ENCODE peak calls at places on chromosomes 6 and 20, in four cellular contexts. P is B cell, V is lower lobe of right lung, N is progenitor cell of endocrine pancreas. D is an unnamed sample.

GRCh38 chr6:163324928-163325784 is 89.4 kb upstream of the QKI start:
- DNase-seq in N (no peak), V (peak), P (no peak), D (no peak)

GRCh38 chr6:108896111-108896661 is 48.0 kb downstream of the ARMC2 start:
- DNase-seq in N (no peak), P (no peak), V (no peak), D (no peak)

GRCh38 chr20:44309763-44310663 is 989 bp downstream of the FITM2 start:
- DNase-seq in V (no peak), N (no peak), P (no peak), D (no peak)

GRCh38 chr6:7991992-7992815 is 72.0 kb downstream of the BLOC1S5 start:
- DNase-seq in P (no peak), N (no peak), V (no peak), D (no peak)

GRCh38 chr20:40134176-40134575 is 554.9 kb downstream of the MAFB start:
- DNase-seq in P (no peak), N (no peak), V (no peak), D (no peak)

GRCh38 chr6:170434114-170434820 is 118.8 kb downstream of the PSMB1 start:
- DNase-seq in V (no peak), P (no peak), N (no peak), D (no peak)

GRCh38 chr20:16580127-16580526 is 6.9 kb upstream of the KIF16B start:
- DNase-seq in V (no peak), N (no peak), P (no peak), D (no peak)

GRCh38 chr6:17907467-17908229 is 79.8 kb downstream of the KIF13A start:
- DNase-seq in V (peak), N (no peak), P (no peak), D (peak)

GRCh38 chr6:25366785-25367657 is 87.8 kb downstream of the CARMIL1 start:
- DNase-seq in P (no peak), N (no peak), V (no peak), D (no peak)

GRCh38 chr6:148118303-148118702 is 224.3 kb upstream of the SASH1 start:
- DNase-seq in V (no peak), P (no peak), N (no peak), D (no peak)

GRCh38 chr6:26400626-26401025 is 1.4 kb upstream of the BTN3A1 start:
- DNase-seq in V (no peak), P (no peak), N (no peak), D (no peak)

GRCh38 chr6:146670161-146670560 is 71.4 kb downstream of the ADGB start:
- DNase-seq in N (no peak), P (no peak), V (no peak), D (no peak)

GRCh38 chr20:1696521-1697209 is 39.1 kb upstream of the SIRPG start:
- DNase-seq in P (no peak), N (no peak), V (no peak), D (no peak)

GRCh38 chr6:52707963-52708680 is 37.2 kb downstream of the TMEM14A start:
- DNase-seq in N (no peak), V (no peak), P (no peak), D (no peak)

GRCh38 chr20:63896136-63896890 is 1.4 kb downstream of the DNAJC5 start:
- DNase-seq in N (no peak), P (peak), V (peak), D (peak)

GRCh38 chr6:30964075-30964474 is 19.4 kb upstream of the MUC21 start:
- DNase-seq in P (no peak), V (no peak), N (no peak), D (no peak)

GRCh38 chr6:136112262-136112661 is 137.8 kb downstream of the MTFR2 start:
- DNase-seq in V (no peak), N (no peak), P (no peak), D (no peak)

GRCh38 chr6:164569503-164569902 is 739.9 kb downstream of the C6orf118 start:
- DNase-seq in V (no peak), N (no peak), P (no peak), D (no peak)

GRCh38 chr20:12053348-12053747 is 135.7 kb downstream of the BTBD3 start:
- DNase-seq in P (no peak), N (no peak), V (no peak), D (no peak)

GRCh38 chr6:104771258-104771832 is 88.4 kb downstream of the HACE1 start:
- DNase-seq in V (no peak), N (no peak), P (no peak), D (no peak)

GRCh38 chr20:6485376-6485775 is 282.1 kb upstream of the BMP2 start:
- DNase-seq in P (no peak), V (no peak), N (no peak), D (no peak)

GRCh38 chr6:17580518-17581048 is 19.5 kb upstream of the FAM8A1 start:
- DNase-seq in V (peak), N (peak), P (no peak), D (no peak)

GRCh38 chr20:787827-788226 is 19.5 kb upstream of the SLC52A3 start:
- DNase-seq in V (no peak), P (no peak), N (no peak), D (no peak)

GRCh38 chr6:116500969-116501433 is 10.4 kb upstream of the CALHM5 start:
- DNase-seq in N (no peak), P (no peak), V (no peak), D (no peak)

GRCh38 chr20:25031241-25031640 is 26.7 kb downstream of the ACSS1 start:
- DNase-seq in P (no peak), V (no peak), N (no peak), D (no peak)

GRCh38 chr6:56714273-56714672 is 71.6 kb upstream of the DST start:
- DNase-seq in V (no peak), N (no peak), P (no peak), D (no peak)

GRCh38 chr6:90811596-90812226 is 224.8 kb upstream of the MAP3K7 start:
- DNase-seq in P (no peak), V (no peak), N (no peak), D (no peak)

GRCh38 chr6:17714879-17715860 is 8.4 kb upstream of the NUP153 start:
- DNase-seq in N (no peak), V (no peak), P (no peak), D (no peak)

GRCh38 chr6:28940294-28940858 is 16.6 kb upstream of the TRIM27 start:
- DNase-seq in P (peak), N (no peak), V (no peak), D (peak)

GRCh38 chr20:23835716-23836115 is 9.2 kb upstream of the CST2 start:
- DNase-seq in V (no peak), P (no peak), N (no peak), D (no peak)

GRCh38 chr6:33904050-33904827 is 100.4 kb upstream of the MLN start:
- DNase-seq in V (peak), P (no peak), N (no peak), D (peak)

GRCh38 chr20:9040874-9041524 is 27.9 kb upstream of the PLCB4 start:
- DNase-seq in V (no peak), N (no peak), P (no peak), D (no peak)

GRCh38 chr6:64330694-64331309 is 695.2 kb downstream of the PHF3 start:
- DNase-seq in P (no peak), V (peak), N (peak), D (no peak)

GRCh38 chr6:25279748-25280616 is 808 bp downstream of the CARMIL1 start:
- DNase-seq in P (no peak), N (peak), V (peak), D (no peak)

GRCh38 chr6:12288844-12289654 is 1.1 kb upstream of the EDN1 start:
- DNase-seq in V (no peak), P (no peak), N (peak), D (no peak)

GRCh38 chr6:158205220-158205944 is 37.2 kb downstream of the GTF2H5 start:
- DNase-seq in N (no peak), P (no peak), V (no peak), D (no peak)

GRCh38 chr20:2914160-2914559 is 40.9 kb downstream of the PTPRA start:
- DNase-seq in N (no peak), P (no peak), V (no peak), D (no peak)

DNA sequence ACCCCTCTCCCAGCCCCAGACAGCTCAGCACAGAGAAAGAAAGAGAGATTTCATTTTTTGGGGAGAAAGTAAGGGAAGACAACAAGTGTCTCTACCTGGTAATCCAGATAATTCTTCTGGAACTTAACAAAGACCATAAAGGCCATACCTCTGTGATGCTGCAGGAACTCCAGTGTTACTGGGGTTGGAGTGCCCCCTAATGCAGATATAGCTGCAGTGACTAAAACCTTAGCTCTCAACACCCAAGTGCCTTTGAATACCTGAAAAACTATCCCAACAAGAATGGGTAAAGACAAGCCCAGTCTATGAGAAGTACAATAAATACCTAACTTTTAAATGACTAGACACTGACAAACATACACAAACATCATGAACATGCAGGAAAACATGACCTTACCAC is 365.3 kb upstream of the PTCHD4 start:
- DNase-seq in V (no peak), N (no peak), P (no peak), D (no peak)
- TF ChIP-seq CTCF in V (no peak), N (peak), P (no peak), D (no peak)

GRCh38 chr6:14693301-14694192 is 552.3 kb upstream of the JARID2 start:
- DNase-seq in N (no peak), P (no peak), V (no peak), D (no peak)

GRCh38 chr6:14695579-14695978 is 550.3 kb upstream of the JARID2 start:
- DNase-seq in P (no peak), N (no peak), V (no peak), D (no peak)

GRCh38 chr6:14697427-14697826 is 548.4 kb upstream of the JARID2 start:
- DNase-seq in P (no peak), V (no peak), N (no peak), D (no peak)

GRCh38 chr6:14694308-14694707 is 551.6 kb upstream of the JARID2 start:
- DNase-seq in N (no peak), P (no peak), V (no peak), D (no peak)

GRCh38 chr6:14696367-14696766 is 549.5 kb upstream of the JARID2 start:
- DNase-seq in N (no peak), V (no peak), P (no peak), D (no peak)
- TF ChIP-seq CTCF in N (no peak), V (no peak), P (no peak), D (no peak)

DNA sequence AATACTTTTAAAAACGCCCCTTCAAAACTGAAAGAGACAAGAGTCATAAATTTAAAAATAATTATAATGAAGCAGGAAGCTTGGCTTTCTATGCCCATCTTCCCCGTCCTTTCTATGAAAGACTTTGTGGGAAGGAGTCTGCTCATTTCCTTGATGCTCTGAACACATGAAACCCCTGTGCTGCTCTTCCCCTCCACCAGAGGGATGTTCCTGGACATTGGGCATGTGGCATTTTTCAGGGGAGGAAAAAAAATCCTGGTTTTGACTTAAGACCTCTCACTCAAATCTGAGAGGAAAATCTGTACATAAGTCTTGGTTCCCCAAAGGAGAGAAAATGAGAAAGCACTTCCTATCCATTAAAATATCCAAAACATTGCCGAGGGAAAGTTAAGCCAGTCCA is 393.0 kb downstream of the PAX1 start:
- DNase-seq in V (no peak), P (no peak), N (no peak), D (no peak)
- TF ChIP-seq CTCF in V (no peak), P (no peak), N (peak), D (no peak)

DNA sequence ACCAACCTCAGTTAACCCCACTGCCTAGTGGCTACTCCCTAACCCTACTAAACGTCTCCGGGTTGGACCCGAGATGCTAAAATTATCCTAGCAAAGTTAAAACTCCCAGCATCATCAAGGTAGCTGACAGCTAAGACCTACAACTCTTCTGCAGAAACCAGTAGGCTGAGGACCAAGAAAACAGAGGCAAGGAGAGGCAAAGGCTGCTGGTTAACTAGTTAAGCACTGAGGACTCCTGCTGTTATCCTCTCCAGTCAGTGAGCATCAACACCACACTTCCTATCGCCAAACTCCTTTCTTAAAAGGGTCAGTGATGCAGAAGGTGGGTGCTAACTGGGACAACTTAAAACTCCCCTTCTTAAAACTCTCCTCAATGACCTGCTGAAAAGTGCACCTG is 1.8 kb downstream of the TRERF1 start:
- DNase-seq in N (no peak), V (no peak), P (no peak), D (no peak)
- TF ChIP-seq CTCF in N (no peak), V (no peak), P (no peak), D (no peak)

DNA sequence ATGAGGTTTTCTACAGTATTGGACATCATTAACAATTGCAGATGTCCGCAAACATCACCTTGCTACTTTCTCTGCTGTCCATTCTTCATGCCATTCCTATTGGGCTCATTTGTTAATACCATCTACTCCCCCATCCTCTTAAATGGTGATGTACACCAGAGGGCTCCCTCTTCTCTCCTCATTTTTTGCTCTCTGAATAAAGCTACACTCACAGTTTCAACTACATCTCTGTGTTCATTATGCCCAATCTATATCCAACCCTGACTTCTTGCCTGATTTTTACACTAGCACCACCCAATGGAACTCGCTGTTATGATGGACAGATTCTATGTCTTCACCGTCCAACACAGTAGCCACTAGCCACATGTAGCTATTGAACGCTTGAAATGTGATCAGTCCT is 288.1 kb upstream of the ID4 start:
- DNase-seq in N (no peak), V (no peak), P (no peak), D (no peak)
- TF ChIP-seq CTCF in N (no peak), V (no peak), P (no peak), D (no peak)